ENCODE peak calls at places on chromosome 13, in four cellular contexts. One of them, this sample, is unnamed.

GRCh38 chr13:41294914-41295313 is 16.2 kb upstream of the NAA16 start:
- DNase-seq in fibroblast of the aortic adventitia: no peak
- DNase-seq in AG04449: no peak
- DNase-seq in cardiac fibroblast: no peak
- DNase-seq in this sample: no peak

GRCh38 chr13:69545500-69546025 is 562.1 kb upstream of the ATXN8OS start:
- DNase-seq in fibroblast of the aortic adventitia: no peak
- DNase-seq in AG04449: no peak
- DNase-seq in cardiac fibroblast: no peak
- DNase-seq in this sample: no peak

GRCh38 chr13:112744306-112745021 is 54.6 kb downstream of the ATP11A start:
- DNase-seq in fibroblast of the aortic adventitia: peak
- DNase-seq in AG04449: no peak
- DNase-seq in cardiac fibroblast: peak
- DNase-seq in this sample: no peak

GRCh38 chr13:113273856-113274590 is 23.0 kb upstream of the LAMP1 start:
- DNase-seq in fibroblast of the aortic adventitia: peak
- DNase-seq in AG04449: peak
- DNase-seq in cardiac fibroblast: peak
- DNase-seq in this sample: peak

GRCh38 chr13:76917096-76917495 is 30.9 kb upstream of the KCTD12 start:
- DNase-seq in fibroblast of the aortic adventitia: peak
- DNase-seq in AG04449: no peak
- DNase-seq in cardiac fibroblast: peak
- DNase-seq in this sample: no peak

GRCh38 chr13:100514788-100515409 is 73.7 kb downstream of the GGACT start:
- DNase-seq in fibroblast of the aortic adventitia: peak
- DNase-seq in AG04449: no peak
- DNase-seq in cardiac fibroblast: peak
- DNase-seq in this sample: peak

GRCh38 chr13:112657850-112658445 is 31.9 kb upstream of the ATP11A start:
- DNase-seq in fibroblast of the aortic adventitia: peak
- DNase-seq in AG04449: peak
- DNase-seq in cardiac fibroblast: peak
- DNase-seq in this sample: peak

GRCh38 chr13:40490086-40490723 is 176.2 kb downstream of the FOXO1 start:
- DNase-seq in fibroblast of the aortic adventitia: no peak
- DNase-seq in AG04449: no peak
- DNase-seq in cardiac fibroblast: no peak
- DNase-seq in this sample: no peak

GRCh38 chr13:85698236-85698635 is 101.0 kb downstream of the SLITRK6 start:
- DNase-seq in fibroblast of the aortic adventitia: no peak
- DNase-seq in AG04449: no peak
- DNase-seq in cardiac fibroblast: peak
- DNase-seq in this sample: no peak

GRCh38 chr13:29857089-29857488 is 6.7 kb upstream of the UBL3 start:
- DNase-seq in fibroblast of the aortic adventitia: no peak
- DNase-seq in AG04449: no peak
- DNase-seq in cardiac fibroblast: no peak
- DNase-seq in this sample: no peak

GRCh38 chr13:41978007-41978406 is 17.1 kb upstream of the VWA8 start:
- DNase-seq in fibroblast of the aortic adventitia: no peak
- DNase-seq in AG04449: no peak
- DNase-seq in cardiac fibroblast: no peak
- DNase-seq in this sample: no peak

GRCh38 chr13:72384879-72385278 is 342.6 kb downstream of the MZT1 start:
- DNase-seq in fibroblast of the aortic adventitia: peak
- DNase-seq in AG04449: no peak
- DNase-seq in cardiac fibroblast: peak
- DNase-seq in this sample: peak

GRCh38 chr13:28492527-28493367 is 2.2 kb downstream of the FLT1 start:
- DNase-seq in fibroblast of the aortic adventitia: no peak
- DNase-seq in AG04449: no peak
- DNase-seq in cardiac fibroblast: no peak
- DNase-seq in this sample: no peak

GRCh38 chr13:113879506-113880360 is 15.9 kb upstream of the GAS6 start:
- DNase-seq in fibroblast of the aortic adventitia: no peak
- DNase-seq in AG04449: no peak
- DNase-seq in cardiac fibroblast: no peak
- DNase-seq in this sample: no peak

GRCh38 chr13:112059457-112060317 is 7.3 kb upstream of the SOX1 start:
- DNase-seq in fibroblast of the aortic adventitia: no peak
- DNase-seq in AG04449: no peak
- DNase-seq in cardiac fibroblast: no peak
- DNase-seq in this sample: no peak

GRCh38 chr13:33184530-33184929 is 101.0 kb downstream of the STARD13 start:
- DNase-seq in fibroblast of the aortic adventitia: no peak
- DNase-seq in AG04449: no peak
- DNase-seq in cardiac fibroblast: no peak
- DNase-seq in this sample: no peak

GRCh38 chr13:91184244-91184926 is 163.1 kb upstream of the MIR17HG start:
- DNase-seq in fibroblast of the aortic adventitia: no peak
- DNase-seq in AG04449: no peak
- DNase-seq in cardiac fibroblast: no peak
- DNase-seq in this sample: no peak

GRCh38 chr13:48158915-48159314 is 64.0 kb upstream of the MED4 start:
- DNase-seq in fibroblast of the aortic adventitia: no peak
- DNase-seq in AG04449: no peak
- DNase-seq in cardiac fibroblast: no peak
- DNase-seq in this sample: no peak

GRCh38 chr13:102770435-102770834 is 3.2 kb downstream of the TEX30 start:
- DNase-seq in fibroblast of the aortic adventitia: no peak
- DNase-seq in AG04449: no peak
- DNase-seq in cardiac fibroblast: peak
- DNase-seq in this sample: peak

GRCh38 chr13:72125561-72125960 is 258.6 kb upstream of the DACH1 start:
- DNase-seq in fibroblast of the aortic adventitia: no peak
- DNase-seq in AG04449: no peak
- DNase-seq in cardiac fibroblast: peak
- DNase-seq in this sample: no peak

GRCh38 chr13:34358811-34359513 is 541.0 kb downstream of the RFC3 start:
- DNase-seq in fibroblast of the aortic adventitia: peak
- DNase-seq in AG04449: peak
- DNase-seq in cardiac fibroblast: peak
- DNase-seq in this sample: peak

GRCh38 chr13:72198967-72199601 is 332.1 kb upstream of the DACH1 start:
- DNase-seq in fibroblast of the aortic adventitia: no peak
- DNase-seq in AG04449: no peak
- DNase-seq in cardiac fibroblast: no peak
- DNase-seq in this sample: no peak

GRCh38 chr13:112366907-112367646 is 9.1 kb upstream of the SPACA7 start:
- DNase-seq in fibroblast of the aortic adventitia: no peak
- DNase-seq in AG04449: no peak
- DNase-seq in cardiac fibroblast: no peak
- DNase-seq in this sample: no peak

GRCh38 chr13:25213716-25214115 is 41.6 kb upstream of the AMER2 start:
- DNase-seq in fibroblast of the aortic adventitia: no peak
- DNase-seq in AG04449: no peak
- DNase-seq in cardiac fibroblast: no peak
- DNase-seq in this sample: no peak

GRCh38 chr13:80533175-80533574 is 192.2 kb upstream of the SPRY2 start:
- DNase-seq in fibroblast of the aortic adventitia: no peak
- DNase-seq in AG04449: no peak
- DNase-seq in cardiac fibroblast: no peak
- DNase-seq in this sample: no peak

GRCh38 chr13:43573787-43574562 is 212.8 kb downstream of the ENOX1 start:
- DNase-seq in fibroblast of the aortic adventitia: no peak
- DNase-seq in AG04449: no peak
- DNase-seq in cardiac fibroblast: peak
- DNase-seq in this sample: no peak

GRCh38 chr13:101989798-101990350 is 412.0 kb downstream of the FGF14 start:
- DNase-seq in fibroblast of the aortic adventitia: no peak
- DNase-seq in AG04449: no peak
- DNase-seq in cardiac fibroblast: no peak
- DNase-seq in this sample: peak

GRCh38 chr13:85509512-85509911 is 289.7 kb downstream of the SLITRK6 start:
- DNase-seq in fibroblast of the aortic adventitia: no peak
- DNase-seq in AG04449: no peak
- DNase-seq in cardiac fibroblast: no peak
- DNase-seq in this sample: no peak

GRCh38 chr13:74243637-74244526 is 109.7 kb upstream of the KLF12 start:
- DNase-seq in fibroblast of the aortic adventitia: peak
- DNase-seq in AG04449: peak
- DNase-seq in cardiac fibroblast: peak
- DNase-seq in this sample: no peak

GRCh38 chr13:38830442-38831045 is 143.7 kb downstream of the FREM2 start:
- DNase-seq in fibroblast of the aortic adventitia: no peak
- DNase-seq in AG04449: no peak
- DNase-seq in cardiac fibroblast: no peak
- DNase-seq in this sample: no peak

GRCh38 chr13:51524846-51525566 is 59.3 kb upstream of the WDFY2 start:
- DNase-seq in fibroblast of the aortic adventitia: peak
- DNase-seq in AG04449: no peak
- DNase-seq in cardiac fibroblast: peak
- DNase-seq in this sample: no peak

DNA sequence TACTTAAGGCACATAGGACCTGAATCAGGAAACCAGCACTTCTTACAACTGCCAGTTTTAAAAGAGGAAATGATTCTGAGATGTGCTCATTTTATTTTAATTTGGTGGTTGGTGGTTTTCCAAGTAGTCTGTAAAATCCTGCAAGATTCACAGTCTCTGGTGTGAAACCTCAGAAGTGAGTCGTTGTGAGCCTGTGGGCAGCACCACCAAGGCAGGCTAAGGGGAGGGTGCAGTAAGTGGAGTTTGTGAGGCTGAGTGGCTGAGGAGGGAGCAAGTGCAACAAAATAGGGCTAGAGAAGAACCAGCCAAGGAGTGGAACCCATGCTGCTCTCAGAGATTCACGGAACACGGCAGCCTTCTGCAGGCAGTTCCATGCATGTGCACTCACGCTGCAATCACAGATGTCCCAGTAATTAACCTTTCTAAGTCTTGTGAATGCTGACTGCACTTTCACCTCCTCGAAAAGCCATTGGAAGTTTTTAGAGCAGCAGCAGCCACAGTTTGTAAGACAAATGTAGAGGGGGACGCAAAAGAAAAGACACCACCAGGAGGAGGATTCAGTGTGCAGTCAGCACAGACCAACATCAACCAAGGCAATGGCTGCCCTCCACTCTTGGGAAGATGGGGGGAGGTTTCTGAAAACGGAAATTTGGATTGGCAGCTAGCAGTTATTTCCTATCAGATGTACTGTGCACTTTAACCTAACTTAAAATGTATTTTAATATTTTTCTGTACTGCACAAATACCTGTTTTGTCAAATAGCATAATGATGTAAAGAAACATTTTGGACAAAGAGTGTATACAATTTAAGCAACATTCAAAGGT is 44.9 kb downstream of the ESD start:
- DNase-seq in fibroblast of the aortic adventitia: peak
- DNase-seq in AG04449: peak
- DNase-seq in cardiac fibroblast: peak
- DNase-seq in this sample: no peak
- TF ChIP-seq CTCF in fibroblast of the aortic adventitia: peak
- TF ChIP-seq CTCF in AG04449: no peak
- TF ChIP-seq CTCF in cardiac fibroblast: no peak
- TF ChIP-seq CTCF in this sample: no peak

GRCh38 chr13:109782066-109782822 is 4.1 kb downstream of the IRS2 start:
- DNase-seq in fibroblast of the aortic adventitia: no peak
- DNase-seq in AG04449: no peak
- DNase-seq in cardiac fibroblast: no peak
- DNase-seq in this sample: no peak

GRCh38 chr13:109781384-109782065 is 4.9 kb downstream of the IRS2 start:
- DNase-seq in fibroblast of the aortic adventitia: peak
- DNase-seq in AG04449: no peak
- DNase-seq in cardiac fibroblast: no peak
- DNase-seq in this sample: no peak

GRCh38 chr13:109783447-109783814 is 3.0 kb downstream of the IRS2 start:
- DNase-seq in fibroblast of the aortic adventitia: no peak
- DNase-seq in AG04449: no peak
- DNase-seq in cardiac fibroblast: no peak
- DNase-seq in this sample: no peak

GRCh38 chr13:109783815-109784589 is 2.4 kb downstream of the IRS2 start:
- DNase-seq in fibroblast of the aortic adventitia: no peak
- DNase-seq in AG04449: no peak
- DNase-seq in cardiac fibroblast: no peak
- DNase-seq in this sample: no peak

GRCh38 chr13:109782823-109783411 is 3.5 kb downstream of the IRS2 start:
- DNase-seq in fibroblast of the aortic adventitia: no peak
- DNase-seq in AG04449: no peak
- DNase-seq in cardiac fibroblast: no peak
- DNase-seq in this sample: no peak
- H3K4me3 ChIP-seq in fibroblast of the aortic adventitia: no peak
- H3K4me3 ChIP-seq in AG04449: no peak
- H3K4me3 ChIP-seq in cardiac fibroblast: no peak
- H3K4me3 ChIP-seq in this sample: no peak

DNA sequence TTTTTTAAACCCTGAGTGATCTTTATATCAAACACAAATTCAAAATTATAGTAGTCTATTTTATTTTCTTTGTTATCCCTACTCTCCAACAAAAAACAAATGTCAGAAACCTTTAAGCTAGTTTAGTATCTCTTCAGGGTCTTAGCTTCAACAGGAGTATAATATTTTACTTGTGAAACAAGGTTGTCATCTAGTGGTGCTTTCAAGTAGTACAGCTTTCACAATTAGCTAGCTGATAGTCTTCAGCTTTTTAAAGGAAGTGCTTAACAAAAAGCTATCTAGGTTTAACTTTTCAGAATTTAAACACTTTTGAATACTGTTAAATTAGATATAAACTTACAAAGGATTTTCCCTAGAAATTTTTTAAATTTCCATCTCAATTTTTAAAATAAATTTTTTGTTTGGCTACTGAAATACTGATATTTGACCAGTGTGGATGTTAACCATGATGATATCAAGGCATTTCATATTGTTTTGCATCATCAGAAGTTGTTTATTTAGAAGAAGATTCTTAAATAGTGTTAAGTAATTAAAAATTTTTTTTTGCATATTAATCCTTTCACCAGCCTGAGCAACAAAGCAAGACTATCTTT is 34.2 kb downstream of the TDRD3 start:
- DNase-seq in fibroblast of the aortic adventitia: peak
- DNase-seq in AG04449: peak
- DNase-seq in cardiac fibroblast: peak
- DNase-seq in this sample: peak
- TF ChIP-seq CTCF in fibroblast of the aortic adventitia: peak
- TF ChIP-seq CTCF in AG04449: peak
- TF ChIP-seq CTCF in cardiac fibroblast: peak
- TF ChIP-seq CTCF in this sample: peak

DNA sequence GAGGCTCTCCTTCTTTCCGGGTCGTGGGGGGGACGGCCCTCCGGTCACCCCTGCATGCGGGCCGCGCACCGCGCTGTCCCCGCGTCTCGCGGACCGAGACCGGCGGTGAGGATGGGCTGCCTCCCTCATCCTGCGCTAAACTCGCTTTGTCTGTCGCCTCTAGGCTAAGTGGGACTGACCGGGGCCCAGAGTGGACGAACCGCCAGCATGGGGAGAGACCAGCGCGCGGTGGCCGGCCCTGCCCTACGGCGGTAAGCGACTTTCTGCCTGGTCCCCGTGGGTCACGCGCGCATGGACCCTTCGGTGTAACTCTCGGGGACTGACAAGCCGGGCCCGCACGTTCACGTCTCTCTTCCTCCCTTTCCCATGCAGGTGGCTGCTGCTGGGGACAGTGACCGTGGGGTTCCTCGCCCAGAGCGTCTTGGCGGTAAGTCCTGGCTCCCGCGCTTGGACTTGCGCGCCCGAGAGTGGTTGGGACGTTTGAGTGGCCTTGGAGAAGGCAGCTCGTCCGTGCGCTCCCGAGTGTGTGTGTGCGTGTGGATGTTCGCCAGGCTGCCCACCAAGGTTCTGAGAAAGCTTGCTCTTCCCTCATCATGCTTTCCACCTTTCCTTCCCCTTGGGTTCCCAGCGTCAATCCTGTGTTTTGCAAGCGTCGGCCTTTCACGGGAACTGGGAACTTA is 753 bp downstream of the COL4A2 start:
- DNase-seq in fibroblast of the aortic adventitia: peak
- DNase-seq in AG04449: no peak
- DNase-seq in cardiac fibroblast: no peak
- DNase-seq in this sample: no peak
- H3K4me3 ChIP-seq in fibroblast of the aortic adventitia: peak
- H3K4me3 ChIP-seq in AG04449: peak
- H3K4me3 ChIP-seq in cardiac fibroblast: peak
- H3K4me3 ChIP-seq in this sample: peak